ENCODE peak calls at places on chromosomes 5 and 9, in five cellular contexts. Y, X, M, I and E are unnamed samples.

GRCh38 chr9:99859395-99859980 is 37.8 kb downstream of the NR4A3 start:
- DNase-seq in Y (no peak), M (peak), I (no peak), X (no peak), E (peak)

GRCh38 chr5:159878988-159879471 is 37.3 kb upstream of the ADRA1B start:
- DNase-seq in Y (no peak), I (peak), X (no peak), M (peak), E (peak)

GRCh38 chr5:134590992-134591659 is 41.5 kb downstream of the SAR1B start:
- DNase-seq in I (peak), Y (no peak), M (no peak), X (no peak), E (no peak)

GRCh38 chr5:110900829-110901228 is 162.0 kb downstream of the SLC25A46 start:
- DNase-seq in I (peak), M (no peak), X (no peak), Y (no peak), E (peak)

GRCh38 chr9:114434878-114435311 is 47.1 kb upstream of the AKNA start:
- DNase-seq in Y (peak), I (peak), M (peak), X (no peak), E (peak)

GRCh38 chr5:103487822-103488493 is 74.6 kb downstream of the NUDT12 start:
- DNase-seq in M (no peak), Y (no peak), X (no peak), I (no peak), E (no peak)

GRCh38 chr9:86341007-86341491 is 13.2 kb downstream of the TUT7 start:
- DNase-seq in X (no peak), Y (no peak), I (peak), M (no peak), E (no peak)

GRCh38 chr5:81740758-81741157 is 10.1 kb downstream of the SSBP2 start:
- DNase-seq in I (no peak), Y (no peak), X (no peak), M (no peak), E (no peak)

GRCh38 chr9:106467113-106467846 is 395.7 kb upstream of the ZNF462 start:
- DNase-seq in I (no peak), X (no peak), Y (no peak), M (no peak), E (no peak)

GRCh38 chr5:19753579-19753978 is 234.4 kb downstream of the CDH18 start:
- DNase-seq in Y (no peak), X (no peak), M (no peak), I (no peak), E (no peak)

GRCh38 chr5:139650689-139651501 is 2.7 kb downstream of the CXXC5 start:
- DNase-seq in M (peak), I (no peak), Y (no peak), X (no peak), E (no peak)

GRCh38 chr5:1444361-1445189 is 665 bp downstream of the SLC6A3 start:
- DNase-seq in I (no peak), Y (no peak), M (no peak), X (no peak), E (no peak)

GRCh38 chr5:75108931-75109596 is 56.7 kb upstream of the GCNT4 start:
- DNase-seq in M (no peak), Y (no peak), I (no peak), X (no peak), E (no peak)

GRCh38 chr9:131298341-131298740 is 8.8 kb downstream of the PLPP7 start:
- DNase-seq in I (no peak), M (no peak), X (no peak), Y (no peak), E (no peak)

GRCh38 chr5:112554089-112554977 is 135.3 kb upstream of the EPB41L4A start:
- DNase-seq in M (peak), X (no peak), I (no peak), Y (peak), E (no peak)

GRCh38 chr5:124628721-124629596 is 117.5 kb downstream of the ZNF608 start:
- DNase-seq in I (peak), Y (no peak), X (no peak), M (peak), E (peak)

GRCh38 chr9:70557665-70558419 is 143.4 kb upstream of the KLF9 start:
- DNase-seq in Y (no peak), I (no peak), X (no peak), M (no peak), E (no peak)

GRCh38 chr5:172782169-172783039 is 11.4 kb upstream of the DUSP1 start:
- DNase-seq in X (no peak), I (peak), M (no peak), Y (no peak), E (peak)

GRCh38 chr5:90898330-90899013 is 339.9 kb downstream of the ADGRV1 start:
- DNase-seq in I (peak), Y (no peak), X (no peak), M (peak), E (peak)

GRCh38 chr9:8095531-8096223 is 296.1 kb upstream of the DMAC1 start:
- DNase-seq in X (no peak), Y (no peak), M (no peak), I (no peak), E (no peak)

GRCh38 chr5:62621280-62621679 is 42.7 kb downstream of the LRRC70 start:
- DNase-seq in X (no peak), M (no peak), Y (no peak), I (no peak), E (no peak)

GRCh38 chr9:127720031-127720864 is 4.4 kb downstream of the TTC16 start:
- DNase-seq in Y (no peak), I (peak), M (no peak), X (peak), E (no peak)

GRCh38 chr5:113150821-113151220 is 174.2 kb downstream of the DCP2 start:
- DNase-seq in I (no peak), M (no peak), Y (no peak), X (no peak), E (no peak)

GRCh38 chr5:65191554-65192126 is 290.1 kb downstream of the ADAMTS6 start:
- DNase-seq in I (no peak), Y (no peak), X (no peak), M (no peak), E (peak)

GRCh38 chr9:7613931-7614330 is 185.6 kb downstream of the DMAC1 start:
- DNase-seq in X (peak), M (no peak), Y (no peak), I (peak), E (no peak)